ENCODE peak calls at places on chromosomes 2 and 18, in nine cellular contexts. X is G401; M is lung; L is stimulated activated CD4-positive, alpha-beta T cell treated with anti-CD3 and anti-CD28 coated beads, Interleukin-12 subunit alpha, Interleukin-12 subunit beta, amount 100 ng/mL, for 48 hours; F is midbrain; Q is GM13976; R is AG08396; N is NCI-H774; W is fibroblast of pulmonary artery. H is an unnamed sample.

GRCh38 chr18:48393776-48394175 is 15.4 kb downstream of the ZBTB7C start:
- DNase-seq in Q (no peak), F (no peak), M (no peak), X (no peak), R (no peak), N (no peak), W (no peak), L (no peak), H (no peak)

GRCh38 chr18:26228562-26229260 is 2.5 kb downstream of the TAF4B start:
- DNase-seq in L (no peak), M (no peak), F (no peak), W (no peak), R (no peak), Q (no peak), X (no peak), N (no peak), H (no peak)

GRCh38 chr2:53104263-53104662 is 663.3 kb upstream of the CHAC2 start:
- DNase-seq in L (no peak), W (peak; percentile 66), Q (no peak), R (peak; percentile 1), X (no peak), F (no peak), N (no peak), M (no peak), H (no peak)

GRCh38 chr2:189249171-189249570 is 69.6 kb upstream of the COL5A2 start:
- DNase-seq in R (no peak), W (peak; percentile 56), F (no peak), L (no peak), Q (no peak), M (no peak), N (no peak), X (no peak), H (no peak)

GRCh38 chr18:57891707-57892391 is 88.7 kb upstream of the ATP8B1 start:
- DNase-seq in Q (no peak), W (no peak), M (no peak), N (no peak), L (no peak), X (no peak), F (no peak), R (no peak), H (no peak)

GRCh38 chr18:13440277-13441248 is 222.0 kb downstream of the LDLRAD4 start:
- DNase-seq in M (no peak), X (no peak), N (no peak), L (no peak), F (no peak), Q (no peak), W (no peak), R (no peak), H (no peak)

GRCh38 chr2:16466133-16466820 is 199.4 kb downstream of the CYRIA start:
- DNase-seq in R (no peak), Q (no peak), L (no peak), F (no peak), M (no peak), N (no peak), X (no peak), W (no peak), H (peak; percentile 77)

GRCh38 chr2:38074775-38075435 is 1.0 kb downstream of the CYP1B1 start:
- DNase-seq in L (no peak), N (no peak), W (peak; percentile 55), M (no peak), X (no peak), Q (peak; percentile 42), R (no peak), F (no peak), H (no peak)

GRCh38 chr2:10452334-10452733 is 4.2 kb upstream of the ODC1 start:
- DNase-seq in M (peak; percentile 85), Q (no peak), L (no peak), F (no peak), R (peak; percentile 83), N (peak; percentile 32), W (peak; percentile 75), X (no peak), H (no peak)

GRCh38 chr18:77374106-77374505 is 124.5 kb downstream of the GALR1 start:
- DNase-seq in L (no peak), F (no peak), X (no peak), N (peak; percentile 8), M (no peak), W (no peak), R (no peak), Q (no peak), H (no peak)

GRCh38 chr18:69152436-69152835 is 248.3 kb upstream of the DOK6 start:
- DNase-seq in M (no peak), F (no peak), N (no peak), L (no peak), X (no peak), W (no peak), R (no peak), Q (no peak), H (no peak)

GRCh38 chr2:175929850-175930249 is 72.2 kb downstream of the LNPK start:
- DNase-seq in F (no peak), R (no peak), L (no peak), Q (no peak), W (peak; percentile 18), N (no peak), X (no peak), M (no peak), H (no peak)

GRCh38 chr2:196315388-196316049 is 144.1 kb upstream of the STK17B start:
- DNase-seq in M (no peak), N (no peak), W (peak; percentile 37), Q (no peak), F (no peak), X (no peak), R (no peak), L (no peak), H (no peak)

GRCh38 chr2:143705108-143705686 is 576.0 kb downstream of the ARHGAP15 start:
- DNase-seq in W (peak; percentile 63), N (no peak), X (no peak), Q (no peak), F (no peak), M (no peak), L (no peak), R (no peak), H (no peak)

GRCh38 chr2:73979021-73979420 is 5.7 kb upstream of the TET3 start:
- DNase-seq in R (no peak), L (no peak), F (no peak), M (no peak), W (peak; percentile 40), N (no peak), Q (peak; percentile 55), X (no peak), H (no peak)

GRCh38 chr2:118786691-118787090 is 60.8 kb downstream of the EN1 start:
- DNase-seq in M (no peak), L (no peak), F (no peak), W (no peak), Q (no peak), R (no peak), X (no peak), N (no peak), H (no peak)

GRCh38 chr18:59612461-59612860 is 84.8 kb downstream of the CCBE1 start:
- DNase-seq in M (no peak), X (no peak), R (peak; percentile 41), Q (no peak), L (no peak), F (no peak), W (peak; percentile 21), N (no peak), H (peak; percentile 62)

GRCh38 chr18:48274301-48274700 is 134.9 kb downstream of the ZBTB7C start:
- DNase-seq in W (no peak), L (no peak), F (no peak), X (no peak), M (no peak), N (no peak), Q (no peak), R (no peak), H (peak; percentile 5)

GRCh38 chr2:143830476-143830875 is 689.4 kb downstream of the ZEB2 start:
- DNase-seq in W (no peak), M (no peak), R (no peak), L (no peak), Q (no peak), X (no peak), N (no peak), F (no peak), H (no peak)

GRCh38 chr2:172179045-172179742 is 76.5 kb upstream of the DLX2 start:
- DNase-seq in X (no peak), R (no peak), F (no peak), M (no peak), Q (no peak), W (no peak), N (no peak), L (no peak), H (no peak)

GRCh38 chr18:35582899-35583558 is 1.5 kb downstream of the GALNT1 start:
- DNase-seq in F (no peak), W (peak; percentile 24), R (no peak), X (peak; percentile 39), L (no peak), Q (no peak), N (peak; percentile 6), M (no peak), H (no peak)

GRCh38 chr18:70421471-70421870 is 132.6 kb downstream of the SOCS6 start:
- DNase-seq in F (no peak), L (no peak), R (no peak), X (no peak), M (no peak), W (peak; percentile 22), N (no peak), Q (no peak), H (no peak)